ENCODE peak calls at places on chromosomes 11 and 22, in eight cellular contexts. One of them, this sample, is unnamed.

GRCh38 chr11:36509694-36510566 is at the start of gene TRAF6:
- DNase-seq in HAP-1: peak
- DNase-seq in H1: peak
- DNase-seq in dorsolateral prefrontal cortex: peak
- DNase-seq in mammary epithelial cell: peak
- DNase-seq in fibroblast of lung: peak
- DNase-seq in heart left ventricle: peak
- DNase-seq in RWPE2: peak
- DNase-seq in this sample: peak

GRCh38 chr11:119854521-119854920 is 125.5 kb upstream of the NECTIN1 start:
- DNase-seq in HAP-1: no peak
- DNase-seq in heart left ventricle: no peak
- DNase-seq in mammary epithelial cell: no peak
- DNase-seq in dorsolateral prefrontal cortex: no peak
- DNase-seq in H1: no peak
- DNase-seq in fibroblast of lung: no peak
- DNase-seq in RWPE2: no peak
- DNase-seq in this sample: no peak

GRCh38 chr11:132056689-132057088 is 686.3 kb downstream of the NTM start:
- DNase-seq in mammary epithelial cell: no peak
- DNase-seq in fibroblast of lung: peak
- DNase-seq in dorsolateral prefrontal cortex: no peak
- DNase-seq in H1: no peak
- DNase-seq in HAP-1: no peak
- DNase-seq in heart left ventricle: no peak
- DNase-seq in RWPE2: no peak
- DNase-seq in this sample: no peak

GRCh38 chr22:25012743-25013142 is 60.2 kb downstream of the KIAA1671 start:
- DNase-seq in fibroblast of lung: no peak
- DNase-seq in RWPE2: no peak
- DNase-seq in H1: no peak
- DNase-seq in heart left ventricle: no peak
- DNase-seq in dorsolateral prefrontal cortex: no peak
- DNase-seq in HAP-1: no peak
- DNase-seq in mammary epithelial cell: no peak
- DNase-seq in this sample: no peak

GRCh38 chr11:102792604-102793003 is 5.4 kb downstream of the MMP1 start:
- DNase-seq in mammary epithelial cell: no peak
- DNase-seq in fibroblast of lung: no peak
- DNase-seq in H1: no peak
- DNase-seq in heart left ventricle: no peak
- DNase-seq in RWPE2: no peak
- DNase-seq in dorsolateral prefrontal cortex: no peak
- DNase-seq in HAP-1: no peak
- DNase-seq in this sample: no peak

GRCh38 chr11:120182790-120183491 is 27.9 kb upstream of the OAF start:
- DNase-seq in HAP-1: no peak
- DNase-seq in dorsolateral prefrontal cortex: peak
- DNase-seq in mammary epithelial cell: no peak
- DNase-seq in RWPE2: no peak
- DNase-seq in fibroblast of lung: no peak
- DNase-seq in heart left ventricle: peak
- DNase-seq in H1: peak
- DNase-seq in this sample: no peak

GRCh38 chr11:70402685-70403084 is 4.4 kb downstream of the CTTN start:
- DNase-seq in heart left ventricle: no peak
- DNase-seq in RWPE2: no peak
- DNase-seq in dorsolateral prefrontal cortex: no peak
- DNase-seq in mammary epithelial cell: peak
- DNase-seq in fibroblast of lung: no peak
- DNase-seq in HAP-1: no peak
- DNase-seq in H1: no peak
- DNase-seq in this sample: no peak

GRCh38 chr11:57639321-57640067 is 10.2 kb downstream of the YPEL4 start:
- DNase-seq in RWPE2: no peak
- DNase-seq in heart left ventricle: no peak
- DNase-seq in fibroblast of lung: peak
- DNase-seq in H1: peak
- DNase-seq in HAP-1: peak
- DNase-seq in dorsolateral prefrontal cortex: no peak
- DNase-seq in mammary epithelial cell: no peak
- DNase-seq in this sample: no peak

GRCh38 chr22:17158176-17158567 is 905 bp downstream of the HDHD5 start:
- DNase-seq in RWPE2: no peak
- DNase-seq in fibroblast of lung: no peak
- DNase-seq in H1: no peak
- DNase-seq in HAP-1: no peak
- DNase-seq in mammary epithelial cell: no peak
- DNase-seq in dorsolateral prefrontal cortex: no peak
- DNase-seq in heart left ventricle: no peak
- DNase-seq in this sample: no peak

GRCh38 chr22:43207386-43207785 is 20.5 kb upstream of the TTLL12 start:
- DNase-seq in mammary epithelial cell: no peak
- DNase-seq in H1: no peak
- DNase-seq in RWPE2: no peak
- DNase-seq in fibroblast of lung: no peak
- DNase-seq in heart left ventricle: peak
- DNase-seq in HAP-1: no peak
- DNase-seq in dorsolateral prefrontal cortex: no peak
- DNase-seq in this sample: no peak

GRCh38 chr11:66859686-66860448 is 3.0 kb downstream of the LRFN4 start:
- DNase-seq in H1: no peak
- DNase-seq in RWPE2: no peak
- DNase-seq in heart left ventricle: peak
- DNase-seq in HAP-1: no peak
- DNase-seq in dorsolateral prefrontal cortex: no peak
- DNase-seq in fibroblast of lung: no peak
- DNase-seq in mammary epithelial cell: no peak
- DNase-seq in this sample: no peak

GRCh38 chr11:134098566-134099184 is 29.8 kb downstream of the JAM3 start:
- DNase-seq in mammary epithelial cell: peak
- DNase-seq in H1: no peak
- DNase-seq in fibroblast of lung: no peak
- DNase-seq in heart left ventricle: no peak
- DNase-seq in dorsolateral prefrontal cortex: no peak
- DNase-seq in HAP-1: no peak
- DNase-seq in RWPE2: no peak
- DNase-seq in this sample: peak

GRCh38 chr11:67634366-67635230 is 4.9 kb upstream of the NUDT8 start:
- DNase-seq in mammary epithelial cell: no peak
- DNase-seq in heart left ventricle: peak
- DNase-seq in HAP-1: no peak
- DNase-seq in fibroblast of lung: no peak
- DNase-seq in dorsolateral prefrontal cortex: no peak
- DNase-seq in RWPE2: peak
- DNase-seq in H1: no peak
- DNase-seq in this sample: no peak

GRCh38 chr11:3836903-3837302 is 3.9 kb downstream of the RHOG start:
- DNase-seq in dorsolateral prefrontal cortex: no peak
- DNase-seq in heart left ventricle: peak
- DNase-seq in mammary epithelial cell: no peak
- DNase-seq in HAP-1: no peak
- DNase-seq in fibroblast of lung: no peak
- DNase-seq in H1: no peak
- DNase-seq in RWPE2: no peak
- DNase-seq in this sample: no peak

GRCh38 chr22:18108187-18108586 is 2.4 kb upstream of the TUBA8 start:
- DNase-seq in mammary epithelial cell: no peak
- DNase-seq in HAP-1: no peak
- DNase-seq in heart left ventricle: no peak
- DNase-seq in fibroblast of lung: no peak
- DNase-seq in dorsolateral prefrontal cortex: no peak
- DNase-seq in RWPE2: no peak
- DNase-seq in H1: no peak
- DNase-seq in this sample: no peak

GRCh38 chr11:116861539-116861938 is 24.1 kb upstream of the APOA1 start:
- DNase-seq in mammary epithelial cell: peak
- DNase-seq in heart left ventricle: no peak
- DNase-seq in HAP-1: no peak
- DNase-seq in RWPE2: no peak
- DNase-seq in fibroblast of lung: peak
- DNase-seq in H1: no peak
- DNase-seq in dorsolateral prefrontal cortex: no peak
- DNase-seq in this sample: no peak

GRCh38 chr11:133742388-133742787 is 102.9 kb downstream of the SPATA19 start:
- DNase-seq in fibroblast of lung: no peak
- DNase-seq in H1: no peak
- DNase-seq in heart left ventricle: no peak
- DNase-seq in RWPE2: no peak
- DNase-seq in dorsolateral prefrontal cortex: no peak
- DNase-seq in mammary epithelial cell: no peak
- DNase-seq in HAP-1: no peak
- DNase-seq in this sample: no peak

GRCh38 chr11:44775366-44776356 is 48.9 kb downstream of the TSPAN18 start:
- DNase-seq in H1: peak
- DNase-seq in RWPE2: no peak
- DNase-seq in fibroblast of lung: peak
- DNase-seq in mammary epithelial cell: peak
- DNase-seq in HAP-1: peak
- DNase-seq in dorsolateral prefrontal cortex: no peak
- DNase-seq in heart left ventricle: peak
- DNase-seq in this sample: peak

GRCh38 chr11:81255905-81256304 is 1477.8 kb downstream of the FAM181B start:
- DNase-seq in dorsolateral prefrontal cortex: no peak
- DNase-seq in mammary epithelial cell: no peak
- DNase-seq in HAP-1: no peak
- DNase-seq in heart left ventricle: no peak
- DNase-seq in RWPE2: no peak
- DNase-seq in H1: no peak
- DNase-seq in fibroblast of lung: peak
- DNase-seq in this sample: no peak

GRCh38 chr11:1224491-1225385 is 1.9 kb downstream of the MUC5B start:
- DNase-seq in mammary epithelial cell: peak
- DNase-seq in heart left ventricle: peak
- DNase-seq in dorsolateral prefrontal cortex: no peak
- DNase-seq in RWPE2: peak
- DNase-seq in H1: peak
- DNase-seq in fibroblast of lung: no peak
- DNase-seq in HAP-1: no peak
- DNase-seq in this sample: no peak

GRCh38 chr11:1222491-1223345 is at the start of gene MUC5B:
- DNase-seq in HAP-1: no peak
- DNase-seq in H1: peak
- DNase-seq in fibroblast of lung: no peak
- DNase-seq in RWPE2: no peak
- DNase-seq in mammary epithelial cell: no peak
- DNase-seq in heart left ventricle: peak
- DNase-seq in dorsolateral prefrontal cortex: no peak
- DNase-seq in this sample: no peak

GRCh38 chr11:1221848-1222311 is 986 bp upstream of the MUC5B start:
- DNase-seq in H1: peak
- DNase-seq in RWPE2: peak
- DNase-seq in mammary epithelial cell: no peak
- DNase-seq in heart left ventricle: peak
- DNase-seq in dorsolateral prefrontal cortex: no peak
- DNase-seq in HAP-1: no peak
- DNase-seq in fibroblast of lung: no peak
- DNase-seq in this sample: no peak

GRCh38 chr11:1224109-1224485 is 1.2 kb downstream of the MUC5B start:
- DNase-seq in heart left ventricle: peak
- DNase-seq in HAP-1: no peak
- DNase-seq in mammary epithelial cell: no peak
- DNase-seq in dorsolateral prefrontal cortex: no peak
- DNase-seq in RWPE2: peak
- DNase-seq in H1: no peak
- DNase-seq in fibroblast of lung: no peak
- DNase-seq in this sample: no peak

GRCh38 chr11:1223346-1224108 is 661 bp downstream of the MUC5B start:
- DNase-seq in mammary epithelial cell: no peak
- DNase-seq in heart left ventricle: peak
- DNase-seq in fibroblast of lung: no peak
- DNase-seq in RWPE2: peak
- DNase-seq in dorsolateral prefrontal cortex: no peak
- DNase-seq in HAP-1: no peak
- DNase-seq in H1: peak
- DNase-seq in this sample: no peak
- H3K4me3 ChIP-seq in mammary epithelial cell: no peak
- H3K4me3 ChIP-seq in heart left ventricle: no peak
- H3K4me3 ChIP-seq in fibroblast of lung: no peak
- H3K4me3 ChIP-seq in RWPE2: no peak
- H3K4me3 ChIP-seq in dorsolateral prefrontal cortex: no peak
- H3K4me3 ChIP-seq in HAP-1: no peak
- H3K4me3 ChIP-seq in H1: no peak
- H3K4me3 ChIP-seq in this sample: no peak

GRCh38 chr11:33778682-33779081 is 4.4 kb upstream of the FBXO3 start:
- DNase-seq in H1: no peak
- DNase-seq in fibroblast of lung: peak
- DNase-seq in heart left ventricle: no peak
- DNase-seq in mammary epithelial cell: no peak
- DNase-seq in RWPE2: no peak
- DNase-seq in HAP-1: peak
- DNase-seq in dorsolateral prefrontal cortex: no peak
- DNase-seq in this sample: no peak
- H3K4me3 ChIP-seq in H1: no peak
- H3K4me3 ChIP-seq in fibroblast of lung: no peak
- H3K4me3 ChIP-seq in heart left ventricle: no peak
- H3K4me3 ChIP-seq in mammary epithelial cell: no peak
- H3K4me3 ChIP-seq in RWPE2: no peak
- H3K4me3 ChIP-seq in HAP-1: no peak
- H3K4me3 ChIP-seq in dorsolateral prefrontal cortex: no peak
- H3K4me3 ChIP-seq in this sample: no peak

GRCh38 chr22:27796118-27796517 is 5.4 kb downstream of the MN1 start:
- DNase-seq in HAP-1: no peak
- DNase-seq in dorsolateral prefrontal cortex: no peak
- DNase-seq in mammary epithelial cell: no peak
- DNase-seq in H1: no peak
- DNase-seq in RWPE2: no peak
- DNase-seq in heart left ventricle: peak
- DNase-seq in fibroblast of lung: no peak
- DNase-seq in this sample: no peak

GRCh38 chr22:27796829-27797792 is 4.4 kb downstream of the MN1 start:
- DNase-seq in fibroblast of lung: peak
- DNase-seq in H1: no peak
- DNase-seq in dorsolateral prefrontal cortex: no peak
- DNase-seq in mammary epithelial cell: no peak
- DNase-seq in HAP-1: no peak
- DNase-seq in heart left ventricle: peak
- DNase-seq in RWPE2: no peak
- DNase-seq in this sample: no peak

GRCh38 chr22:27798526-27799333 is 2.8 kb downstream of the MN1 start:
- DNase-seq in H1: no peak
- DNase-seq in heart left ventricle: peak
- DNase-seq in fibroblast of lung: peak
- DNase-seq in dorsolateral prefrontal cortex: no peak
- DNase-seq in HAP-1: no peak
- DNase-seq in RWPE2: no peak
- DNase-seq in mammary epithelial cell: no peak
- DNase-seq in this sample: no peak

GRCh38 chr22:27799334-27800249 is 2.0 kb downstream of the MN1 start:
- DNase-seq in mammary epithelial cell: no peak
- DNase-seq in heart left ventricle: peak
- DNase-seq in H1: no peak
- DNase-seq in RWPE2: no peak
- DNase-seq in fibroblast of lung: peak
- DNase-seq in dorsolateral prefrontal cortex: no peak
- DNase-seq in HAP-1: no peak
- DNase-seq in this sample: no peak

GRCh38 chr22:27797793-27798525 is 3.6 kb downstream of the MN1 start:
- DNase-seq in mammary epithelial cell: no peak
- DNase-seq in fibroblast of lung: peak
- DNase-seq in H1: no peak
- DNase-seq in HAP-1: no peak
- DNase-seq in heart left ventricle: peak
- DNase-seq in dorsolateral prefrontal cortex: no peak
- DNase-seq in RWPE2: no peak
- DNase-seq in this sample: no peak
- H3K4me3 ChIP-seq in mammary epithelial cell: no peak
- H3K4me3 ChIP-seq in fibroblast of lung: no peak
- H3K4me3 ChIP-seq in H1: peak
- H3K4me3 ChIP-seq in HAP-1: no peak
- H3K4me3 ChIP-seq in heart left ventricle: peak
- H3K4me3 ChIP-seq in dorsolateral prefrontal cortex: no peak
- H3K4me3 ChIP-seq in RWPE2: no peak
- H3K4me3 ChIP-seq in this sample: no peak

GRCh38 chr11:124759268-124760204 is 2.6 kb downstream of the ESAM start:
- DNase-seq in HAP-1: no peak
- DNase-seq in dorsolateral prefrontal cortex: no peak
- DNase-seq in RWPE2: no peak
- DNase-seq in fibroblast of lung: no peak
- DNase-seq in H1: peak
- DNase-seq in mammary epithelial cell: no peak
- DNase-seq in heart left ventricle: peak
- DNase-seq in this sample: no peak
- H3K4me3 ChIP-seq in HAP-1: no peak
- H3K4me3 ChIP-seq in dorsolateral prefrontal cortex: peak
- H3K4me3 ChIP-seq in RWPE2: no peak
- H3K4me3 ChIP-seq in fibroblast of lung: peak
- H3K4me3 ChIP-seq in H1: peak
- H3K4me3 ChIP-seq in mammary epithelial cell: no peak
- H3K4me3 ChIP-seq in heart left ventricle: peak
- H3K4me3 ChIP-seq in this sample: no peak

This sample was measured in Panc1.